ENCODE peak calls at places on chromosomes 7 and 10, in nine cellular contexts. R is K562, D is PC-9, B is cardiac muscle cell, K is left ventricle myocardium inferior, H is tibial nerve, G is prostate gland, F is right lobe of liver, L is psoas muscle. J is an unnamed sample. For H3K4me1, the result is how much of the 10 kb centered on the place peaks cover.

GRCh38 chr10:93150289-93150688 is 76.6 kb downstream of the CYP26A1 start:
- DNase-seq in G (no peak), F (no peak), D (peak), R (no peak), K (no peak), H (no peak), B (no peak), L (no peak), J (no peak)

GRCh38 chr10:68560916-68561691 is 967 bp downstream of the TET1 start:
- DNase-seq in R (peak), H (no peak), D (no peak), G (no peak), F (no peak), L (peak), K (peak), B (peak), J (peak)

GRCh38 chr10:7421519-7421918 is 10.7 kb upstream of the SFMBT2 start:
- DNase-seq in H (no peak), F (no peak), G (no peak), K (no peak), L (no peak), B (no peak), D (no peak), R (no peak), J (no peak)

GRCh38 chr10:21746118-21746517 is 212.1 kb downstream of the MLLT10 start:
- DNase-seq in R (no peak), G (no peak), F (no peak), K (no peak), B (no peak), L (no peak), D (no peak), H (no peak), J (no peak)

GRCh38 chr10:18402766-18403346 is 248.5 kb downstream of the NSUN6 start:
- DNase-seq in D (no peak), R (no peak), G (no peak), F (no peak), B (no peak), H (no peak), L (no peak), K (no peak), J (no peak)

GRCh38 chr7:37007319-37007718 is 283.0 kb upstream of the AOAH start:
- DNase-seq in D (no peak), L (no peak), H (no peak), F (no peak), K (no peak), R (no peak), B (no peak), G (no peak), J (no peak)

GRCh38 chr10:70917635-70918034 is 29.3 kb upstream of the PCBD1 start:
- DNase-seq in G (no peak), K (peak), D (no peak), H (no peak), R (no peak), B (no peak), L (peak), F (no peak), J (peak)

GRCh38 chr10:80170641-80171040 is 34.7 kb downstream of the ANXA11 start:
- DNase-seq in D (no peak), R (no peak), G (no peak), L (no peak), H (no peak), F (no peak), K (no peak), B (no peak), J (no peak)

GRCh38 chr7:99616359-99617186 is at the start of gene ZSCAN25:
- DNase-seq in B (peak), L (peak), R (peak), G (peak), K (peak), H (peak), F (peak), D (peak), J (peak)
- TF ChIP-seq CTCF in B (peak), L (peak), R (peak), G (peak), K (peak), H (no peak), F (peak), D (peak), J (peak)

GRCh38 chr7:25970381-25970780 is 181.6 kb upstream of the NFE2L3 start:
- DNase-seq in D (no peak), L (no peak), B (no peak), R (no peak), H (no peak), G (no peak), K (no peak), F (no peak), J (no peak)

GRCh38 chr7:25967278-25968204 is 184.5 kb upstream of the NFE2L3 start:
- DNase-seq in R (no peak), D (no peak), L (no peak), F (no peak), H (no peak), K (no peak), B (no peak), G (no peak), J (no peak)

GRCh38 chr7:25966469-25966868 is 185.5 kb upstream of the NFE2L3 start:
- DNase-seq in H (no peak), B (no peak), K (no peak), R (no peak), D (no peak), L (no peak), G (no peak), F (no peak), J (no peak)

GRCh38 chr7:25965405-25966123 is 186.4 kb upstream of the NFE2L3 start:
- DNase-seq in K (no peak), F (no peak), B (no peak), G (peak), L (no peak), D (peak), H (no peak), R (no peak), J (no peak)

DNA sequence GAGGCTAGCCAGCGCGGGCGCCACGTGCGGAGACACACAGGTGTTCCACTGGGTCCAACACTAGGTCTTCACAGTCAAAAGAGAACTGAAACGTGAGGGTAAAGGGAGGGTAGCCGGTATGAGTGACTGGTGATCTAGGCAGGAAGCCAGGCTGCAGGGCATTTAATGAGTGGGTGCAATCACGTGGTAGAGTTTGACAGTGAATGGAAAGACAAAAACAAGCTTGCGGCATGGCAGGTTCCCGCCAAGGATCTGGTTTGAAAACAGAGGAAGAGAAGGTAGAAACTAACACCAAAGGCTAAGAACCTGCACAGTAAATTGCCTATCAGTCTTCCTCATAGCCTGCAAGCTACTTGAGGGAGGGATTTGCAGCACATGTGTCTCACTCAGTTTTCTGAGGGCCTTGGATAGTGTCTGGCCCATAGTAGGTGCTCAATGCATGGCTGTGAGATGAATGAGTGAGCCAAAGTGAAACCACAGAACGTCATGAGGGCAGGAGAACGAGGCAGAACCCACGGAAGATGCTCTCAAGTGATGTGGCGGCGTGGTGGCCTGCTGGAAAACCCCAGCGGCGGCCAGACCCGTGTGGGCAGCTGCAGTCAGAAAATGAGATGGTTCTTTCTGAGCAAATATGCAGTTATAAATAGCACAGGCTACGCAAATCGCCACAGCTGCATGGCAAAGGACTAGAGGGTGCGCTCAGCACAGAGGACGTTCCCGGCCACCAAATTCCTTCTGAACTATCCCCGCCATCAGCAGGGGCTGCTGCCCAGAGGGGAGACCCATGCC is 183.6 kb upstream of the NFE2L3 start:
- DNase-seq in D (no peak), B (no peak), G (no peak), L (no peak), F (no peak), K (no peak), H (no peak), R (no peak), J (no peak)
- H3K4me1 ChIP-seq in D (under half), B (under half), G (under half), L (under half), F (under half), K (under half), H (under half), R (under half), J (under half)

GRCh38 chr10:31833753-31834152 is 94.9 kb downstream of the ARHGAP12 start:
- DNase-seq in B (no peak), G (no peak), K (no peak), F (no peak), D (no peak), R (no peak), H (no peak), L (no peak), J (no peak)

GRCh38 chr10:31832261-31832660 is 96.4 kb downstream of the ARHGAP12 start:
- DNase-seq in F (no peak), G (no peak), B (no peak), H (no peak), D (no peak), K (no peak), R (no peak), L (no peak), J (no peak)

GRCh38 chr10:31838065-31838464 is 90.6 kb downstream of the ARHGAP12 start:
- DNase-seq in D (no peak), K (no peak), L (no peak), G (no peak), F (no peak), R (no peak), B (no peak), H (no peak), J (no peak)

GRCh38 chr10:31838709-31839108 is 89.9 kb downstream of the ARHGAP12 start:
- DNase-seq in R (no peak), L (no peak), F (no peak), G (no peak), D (no peak), B (no peak), K (no peak), H (no peak), J (no peak)

GRCh38 chr10:31836569-31837406 is 91.8 kb downstream of the ARHGAP12 start:
- DNase-seq in H (no peak), R (peak), K (no peak), L (no peak), D (no peak), F (no peak), B (peak), G (no peak), J (no peak)
- TF ChIP-seq CTCF in H (peak), R (peak), K (peak), L (peak), D (peak), F (peak), B (peak), G (peak), J (peak)

DNA sequence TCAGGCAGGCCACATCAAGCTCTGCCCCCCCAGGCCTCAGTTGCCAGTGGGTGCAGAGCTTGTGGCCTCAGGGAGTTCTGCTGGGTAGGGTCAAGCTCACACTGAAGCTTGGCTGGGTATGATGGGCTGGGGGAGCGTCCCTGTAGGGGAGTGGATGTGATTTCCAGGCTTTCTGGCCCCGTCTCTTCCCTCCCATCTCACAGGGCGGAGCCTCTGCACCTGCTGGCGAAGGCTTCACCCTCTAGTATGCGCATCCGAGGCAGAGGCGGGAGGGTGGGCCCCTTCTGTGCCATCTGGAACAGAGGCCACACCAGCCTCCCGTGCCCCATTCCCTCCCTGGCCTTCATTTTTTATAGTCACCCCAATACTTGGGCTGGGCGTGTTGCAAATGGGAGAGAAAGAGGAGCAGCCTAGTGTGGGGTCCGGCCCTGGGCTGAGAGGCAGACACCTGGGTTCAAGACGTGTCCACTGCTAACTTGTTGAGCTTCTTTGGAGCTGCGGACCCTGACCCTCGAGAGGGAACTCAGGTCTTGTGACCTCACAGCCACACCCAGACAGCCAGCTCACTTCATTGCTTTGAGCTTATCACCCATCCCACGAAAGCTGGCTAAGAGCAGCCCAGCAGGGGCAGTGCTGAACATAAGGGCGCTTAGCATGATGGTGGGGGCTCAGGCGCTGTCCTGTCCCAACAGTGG is 2.3 kb downstream of the AQP1 start:
- DNase-seq in H (no peak), G (no peak), F (no peak), R (peak), K (no peak), D (no peak), L (no peak), B (no peak), J (no peak)
- H3K4me1 ChIP-seq in H (under half), G (under half), F (under half), R (half or more), K (half or more), D (under half), L (under half), B (half or more), J (under half)

DNA sequence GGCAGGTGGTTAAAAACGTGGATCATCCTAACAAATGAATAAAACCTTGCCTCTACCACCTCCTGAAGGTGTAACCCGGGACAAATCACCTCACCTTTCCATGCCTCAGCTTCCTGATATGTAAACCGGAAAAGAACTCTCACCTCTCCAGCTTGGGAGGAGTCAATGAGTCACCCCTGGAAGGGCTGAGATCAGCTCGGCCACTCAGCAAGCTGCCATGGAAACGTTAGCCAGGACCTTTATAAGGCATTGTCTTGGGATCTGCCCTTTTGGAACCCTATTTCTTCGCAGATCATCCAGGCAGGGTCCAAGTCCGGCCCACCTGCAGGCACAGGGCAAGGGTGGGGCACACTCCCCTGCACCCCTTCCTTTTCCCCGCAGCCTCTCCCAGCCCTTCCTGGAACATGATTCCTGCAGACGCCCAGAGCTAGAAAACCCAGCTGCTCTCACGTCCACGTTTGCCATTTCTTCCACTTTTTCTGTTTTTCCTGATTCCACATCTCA is 81.6 kb upstream of the PFKP start:
- DNase-seq in F (no peak), H (no peak), L (no peak), B (no peak), K (no peak), R (no peak), G (peak), D (peak), J (peak)
- TF ChIP-seq CTCF in F (no peak), H (no peak), L (no peak), B (no peak), K (no peak), R (no peak), G (no peak), D (no peak), J (no peak)

DNA sequence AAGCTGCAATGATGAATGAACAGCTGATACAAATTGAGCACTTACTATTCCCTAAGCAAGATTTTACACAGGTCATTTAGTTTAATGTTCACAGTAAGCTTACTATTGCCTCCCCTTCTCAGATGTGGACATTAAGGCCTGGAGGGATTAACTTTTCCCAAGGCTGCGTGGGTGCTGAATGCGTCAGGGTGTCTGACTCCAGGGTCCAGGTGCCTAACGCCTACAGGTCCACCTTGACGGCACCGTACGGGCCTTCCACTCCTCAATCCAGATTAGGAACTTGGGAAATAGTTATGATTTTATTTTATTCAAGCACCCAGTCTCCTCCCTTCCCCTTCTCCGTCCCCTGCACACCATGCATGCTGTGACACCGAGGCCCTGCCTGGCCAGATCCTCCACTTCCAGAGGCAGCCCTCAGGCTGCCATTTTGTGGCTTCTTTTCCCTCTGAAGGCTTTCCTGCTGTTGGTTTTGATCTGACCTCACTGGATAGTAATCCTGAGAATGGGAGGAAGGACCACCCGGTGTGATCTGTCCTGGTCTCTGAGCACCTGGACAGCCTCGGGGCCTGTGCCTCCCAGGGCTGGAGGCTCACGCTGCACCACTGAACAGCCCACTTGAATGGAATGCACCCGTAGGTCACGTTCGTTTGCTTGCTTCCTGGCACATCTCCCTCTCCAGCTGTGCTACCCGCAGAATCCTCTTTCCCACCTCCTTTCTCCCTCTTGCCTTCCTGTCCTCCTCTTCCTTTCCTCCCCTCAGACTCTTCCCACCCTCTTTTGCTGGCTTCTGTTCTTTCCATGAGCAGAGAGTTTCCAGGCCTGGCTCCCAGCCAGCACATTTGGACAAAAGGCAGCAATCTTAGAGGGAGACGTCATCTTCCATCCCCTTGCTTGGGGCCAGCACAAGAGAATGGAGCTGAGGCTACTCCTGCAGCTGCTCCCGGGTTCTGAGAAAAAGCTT is 14.4 kb downstream of the DENND2A start:
- DNase-seq in B (peak), H (peak), R (no peak), G (no peak), L (peak), K (peak), D (peak), F (peak), J (peak)
- H3K4me1 ChIP-seq in B (under half), H (under half), R (under half), G (under half), L (under half), K (half or more), D (half or more), F (under half), J (under half)

GRCh38 chr10:101536800-101537199 is 51.3 kb downstream of the POLL start:
- DNase-seq in K (no peak), R (peak), G (no peak), H (no peak), B (peak), D (no peak), F (no peak), L (no peak), J (no peak)
- TF ChIP-seq CTCF in K (peak), R (peak), G (peak), H (peak), B (peak), D (peak), F (peak), L (peak), J (peak)

J was measured in kidney.